ENCODE peak calls at places on chromosomes 3 and 15, in nine cellular contexts. R, E, U, A, Q, Y, G, N and B are unnamed samples.

GRCh38 chr15:72285927-72286516 is 13.7 kb upstream of the PARP6 start:
- DNase-seq in E (peak), N (peak), U (peak), Y (no peak), Q (no peak), R (peak), G (peak), A (peak), B (peak)

GRCh38 chr15:93488157-93488803 is 399.3 kb upstream of the RGMA start:
- DNase-seq in A (no peak), Y (no peak), N (no peak), Q (no peak), R (no peak), E (no peak), U (no peak), G (no peak), B (no peak)

GRCh38 chr3:144039661-144040060 is 68.0 kb downstream of the DIPK2A start:
- DNase-seq in R (no peak), G (no peak), N (no peak), Y (peak), A (no peak), Q (no peak), U (no peak), E (no peak), B (no peak)

GRCh38 chr3:128081846-128082245 is 29.6 kb downstream of the SEC61A1 start:
- DNase-seq in U (peak), Y (no peak), R (no peak), A (no peak), G (no peak), N (no peak), E (no peak), Q (no peak), B (no peak)

GRCh38 chr15:73936181-73936580 is 9.9 kb downstream of the LOXL1 start:
- DNase-seq in U (no peak), Q (no peak), N (no peak), A (no peak), Y (peak), R (no peak), E (no peak), G (no peak), B (no peak)

GRCh38 chr15:28953573-28954195 is 67.9 kb downstream of the APBA2 start:
- DNase-seq in G (peak), R (no peak), U (no peak), Y (no peak), A (no peak), Q (no peak), N (no peak), E (no peak), B (no peak)

GRCh38 chr3:124297062-124297980 is 305.4 kb upstream of the ROPN1 start:
- DNase-seq in R (peak), Q (no peak), G (no peak), U (no peak), A (peak), Y (no peak), E (no peak), N (no peak), B (no peak)

GRCh38 chr15:94305133-94305532 is 73.8 kb downstream of the MCTP2 start:
- DNase-seq in Q (no peak), E (no peak), G (no peak), A (peak), U (no peak), N (no peak), Y (no peak), R (no peak), B (no peak)

GRCh38 chr3:185744997-185745843 is 79.6 kb downstream of the IGF2BP2 start:
- DNase-seq in R (no peak), N (no peak), E (no peak), A (peak), U (peak), Q (peak), Y (no peak), G (no peak), B (no peak)